ENCODE peak calls at places on chromosomes 5 and 9, in four cellular contexts. L is uterus; P is CD4-positive, alpha-beta T cell; E is OCI-LY7. N is an unnamed sample.
A peak's percentile ranks its signal among the peaks of the same experiment; 100 is the strongest.

GRCh38 chr5:454936-455335 is 12.0 kb downstream of the EXOC3 start:
- DNase-seq in L (peak; percentile 3), P (no peak), E (no peak), N (no peak)

GRCh38 chr5:153594785-153595184 is 104.3 kb downstream of the GRIA1 start:
- DNase-seq in L (no peak), P (no peak), E (peak; percentile 73), N (no peak)

GRCh38 chr5:159341914-159342313 is 11.6 kb upstream of the IL12B start:
- DNase-seq in L (no peak), P (peak; percentile 60), E (no peak), N (no peak)

GRCh38 chr9:122346478-122347347 is 24.1 kb upstream of the PTGS1 start:
- DNase-seq in L (peak; percentile 39), P (no peak), E (no peak), N (no peak)

GRCh38 chr9:115121140-115121710 is 3.3 kb upstream of the TNC start:
- DNase-seq in L (no peak), P (no peak), E (no peak), N (no peak)

GRCh38 chr5:59079622-59080620 is 497.0 kb downstream of the RAB3C start:
- DNase-seq in L (peak; percentile 15), P (no peak), E (no peak), N (no peak)

GRCh38 chr5:38433160-38433861 is 123.1 kb downstream of the LIFR start:
- DNase-seq in L (peak; percentile 24), P (no peak), E (no peak), N (no peak)

GRCh38 chr9:73081979-73082657 is 69.5 kb upstream of the ANXA1 start:
- DNase-seq in L (no peak), P (no peak), E (peak; percentile 30), N (peak; percentile 35)

GRCh38 chr5:74575741-74576538 is 64.6 kb downstream of the ENC1 start:
- DNase-seq in L (no peak), P (no peak), E (no peak), N (no peak)

GRCh38 chr9:131393622-131394463 is at the start of gene PRRC2B:
- DNase-seq in L (peak; percentile 82), P (peak; percentile 76), E (peak; percentile 87), N (peak; percentile 91)
- TF ChIP-seq CTCF in L (peak; percentile 96), P (no peak), E (peak; percentile 12), N (peak; percentile 58)

GRCh38 chr9:109968702-109969450 is 188.9 kb downstream of the PALM2AKAP2 start:
- DNase-seq in L (peak; percentile 20), P (no peak), E (peak; percentile 79), N (peak; percentile 58)
- TF ChIP-seq CTCF in L (no peak), P (no peak), E (peak; percentile 80), N (peak; percentile 15)

GRCh38 chr5:10289353-10289752 is 18.3 kb downstream of the CMBL start:
- DNase-seq in L (no peak), P (no peak), E (no peak), N (no peak)
- TF ChIP-seq CTCF in L (no peak), P (no peak), E (peak; percentile 1), N (no peak)

GRCh38 chr9:127762111-127762676 is 16.3 kb downstream of the SH2D3C start:
- DNase-seq in L (peak; percentile 70), P (no peak), E (no peak), N (no peak)

GRCh38 chr9:127761061-127761460 is 17.4 kb downstream of the SH2D3C start:
- DNase-seq in L (no peak), P (no peak), E (no peak), N (no peak)

GRCh38 chr9:127761491-127761904 is 17.0 kb downstream of the SH2D3C start:
- DNase-seq in L (no peak), P (no peak), E (no peak), N (no peak)

GRCh38 chr9:127765418-127765817 is 13.0 kb downstream of the SH2D3C start:
- DNase-seq in L (no peak), P (no peak), E (no peak), N (no peak)

GRCh38 chr9:127763918-127764384 is 14.5 kb downstream of the SH2D3C start:
- DNase-seq in L (peak; percentile 60), P (no peak), E (peak; percentile 51), N (peak; percentile 51)
- TF ChIP-seq CTCF in L (no peak), P (no peak), E (peak; percentile 67), N (peak; percentile 42)

GRCh38 chr5:134784241-134784920 is 25.8 kb downstream of the DDX46 start:
- DNase-seq in L (no peak), P (peak; percentile 9), E (peak; percentile 26), N (peak; percentile 18)
- TF ChIP-seq CTCF in L (no peak), P (peak; percentile 25), E (peak; percentile 66), N (peak; percentile 15)

GRCh38 chr5:178766936-178767912 is 36.8 kb upstream of the ZNF354A start:
- DNase-seq in L (no peak), P (no peak), E (no peak), N (no peak)
- TF ChIP-seq CTCF in L (no peak), P (no peak), E (peak; percentile 15), N (no peak)

GRCh38 chr5:11497651-11498050 is 406.6 kb downstream of the CTNND2 start:
- DNase-seq in L (no peak), P (no peak), E (no peak), N (no peak)

GRCh38 chr5:11496127-11496719 is 408.0 kb downstream of the CTNND2 start:
- DNase-seq in L (no peak), P (no peak), E (no peak), N (no peak)

GRCh38 chr5:11491658-11492057 is 412.6 kb downstream of the CTNND2 start:
- DNase-seq in L (no peak), P (no peak), E (no peak), N (no peak)

DNA sequence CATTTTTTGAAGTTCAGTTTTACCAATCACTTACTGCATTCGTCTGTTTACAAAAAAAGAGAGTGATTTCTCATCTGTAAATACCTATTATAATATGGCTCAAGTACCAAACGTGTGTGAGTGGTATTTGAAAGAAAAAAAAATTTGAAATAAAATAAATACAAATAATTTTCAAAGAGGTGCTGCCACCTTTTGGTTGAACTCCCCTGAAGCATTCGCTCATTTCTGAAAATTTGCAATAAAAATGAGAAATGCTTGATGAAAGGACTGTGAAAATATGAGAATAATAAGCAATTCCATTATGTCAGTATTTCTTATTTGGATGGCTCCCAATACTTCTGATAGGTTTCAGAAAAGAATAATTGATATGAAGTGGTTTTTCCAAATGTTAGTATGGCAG is 409.9 kb downstream of the CTNND2 start:
- DNase-seq in L (no peak), P (no peak), E (no peak), N (no peak)
- TF ChIP-seq CTCF in L (no peak), P (no peak), E (peak; percentile 72), N (peak; percentile 15)

DNA sequence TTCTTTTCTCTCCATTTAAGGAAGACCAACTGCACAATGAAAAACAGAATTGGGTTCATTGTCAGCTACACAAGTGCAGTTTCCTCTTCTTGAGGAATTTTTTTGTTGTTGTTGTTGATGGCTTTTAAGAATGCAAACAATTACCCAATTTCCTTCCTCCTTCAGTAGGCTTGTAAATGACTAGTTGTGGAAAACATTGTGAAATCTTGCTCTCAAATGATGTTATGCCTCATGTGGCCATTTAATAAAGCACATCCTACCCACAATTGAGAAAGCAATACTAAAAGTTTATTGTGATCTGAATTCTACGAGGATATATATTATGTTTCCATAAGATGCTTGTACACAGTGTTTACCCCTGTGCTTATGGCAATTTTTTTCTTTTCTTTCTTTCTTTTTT is 171.6 kb downstream of the FAM174A start:
- DNase-seq in L (no peak), P (no peak), E (peak; percentile 23), N (peak; percentile 5)
- TF ChIP-seq CTCF in L (peak; percentile 11), P (peak; percentile 25), E (peak; percentile 62), N (no peak)

N was measured in GM12865.